ENCODE peak calls at places on chromosomes 6 and 20, in six cellular contexts. D is neuronal stem cell, Z is IMR-90, X is mesenchymal stem cell, O is H1, J is trophoblast cell. S is an unnamed sample.

GRCh38 chr6:153131037-153131981 is at the start of gene RGS17:
- DNase-seq in X (peak), J (no peak), Z (peak), O (peak), D (peak), S (peak)

GRCh38 chr6:35368038-35368887 is 25.9 kb downstream of the PPARD start:
- DNase-seq in J (peak), Z (peak), O (no peak), D (no peak), X (peak), S (no peak)

GRCh38 chr6:55379895-55380294 is 52.6 kb downstream of the GFRAL start:
- DNase-seq in X (peak), Z (peak), D (no peak), J (no peak), O (no peak), S (no peak)

GRCh38 chr6:165883851-165884640 is 221.0 kb upstream of the PDE10A start:
- DNase-seq in O (no peak), D (no peak), X (peak), Z (peak), J (no peak), S (no peak)

GRCh38 chr20:58481541-58482021 is 33.6 kb downstream of the APCDD1L start:
- DNase-seq in O (peak), X (peak), Z (no peak), J (no peak), D (peak), S (peak)

GRCh38 chr20:22546344-22546743 is 38.0 kb downstream of the FOXA2 start:
- DNase-seq in D (no peak), X (no peak), Z (no peak), O (no peak), J (no peak), S (no peak)

GRCh38 chr20:32368930-32369329 is 10.8 kb downstream of the ASXL1 start:
- DNase-seq in D (no peak), Z (peak), J (peak), O (no peak), X (peak), S (no peak)

GRCh38 chr6:31651602-31652191 is 764 bp downstream of the BAG6 start:
- DNase-seq in O (no peak), X (no peak), Z (peak), D (no peak), J (peak), S (peak)

GRCh38 chr6:127146935-127147334 is 28.5 kb downstream of the RSPO3 start:
- DNase-seq in D (no peak), J (no peak), Z (peak), X (peak), O (no peak), S (peak)

GRCh38 chr6:41636803-41637178 is 1.5 kb upstream of the MDFI start:
- DNase-seq in J (peak), Z (no peak), O (peak), X (peak), D (no peak), S (peak)

GRCh38 chr6:46191961-46192360 is 21.2 kb upstream of the ENPP5 start:
- DNase-seq in O (no peak), Z (peak), X (peak), J (no peak), D (no peak), S (no peak)

GRCh38 chr6:158031445-158032353 is 50.0 kb downstream of the SYNJ2 start:
- DNase-seq in Z (peak), D (peak), X (peak), J (peak), O (no peak), S (no peak)

GRCh38 chr6:144621332-144621731 is 336.2 kb downstream of the UTRN start:
- DNase-seq in J (no peak), O (no peak), D (no peak), X (no peak), Z (no peak), S (no peak)

GRCh38 chr6:130966581-130966980 is 96.5 kb downstream of the EPB41L2 start:
- DNase-seq in O (no peak), J (no peak), Z (no peak), X (no peak), D (no peak), S (no peak)

GRCh38 chr6:13466304-13467215 is 20.8 kb downstream of the GFOD1 start:
- DNase-seq in Z (no peak), J (no peak), X (no peak), D (no peak), O (no peak), S (no peak)

GRCh38 chr20:21516180-21516567 is 2.3 kb upstream of the NKX2-2 start:
- DNase-seq in J (no peak), D (no peak), X (no peak), O (no peak), Z (no peak), S (no peak)

GRCh38 chr20:10540636-10541493 is 105.8 kb downstream of the SLX4IP start:
- DNase-seq in Z (peak), D (no peak), O (no peak), J (peak), X (peak), S (no peak)

GRCh38 chr6:83853178-83853967 is at the start of gene RIPPLY2:
- DNase-seq in O (peak), X (peak), D (peak), Z (peak), J (no peak), S (peak)

GRCh38 chr6:145815875-145816274 is 1.3 kb upstream of the FBXO30 start:
- DNase-seq in Z (peak), J (no peak), O (no peak), D (no peak), X (peak), S (no peak)

GRCh38 chr20:12640255-12640654 is 368.5 kb upstream of the SPTLC3 start:
- DNase-seq in Z (no peak), O (no peak), D (no peak), J (no peak), X (no peak), S (no peak)

GRCh38 chr20:43667341-43668132 is 623 bp downstream of the MYBL2 start:
- DNase-seq in D (peak), J (no peak), X (peak), O (peak), Z (no peak), S (peak)

GRCh38 chr20:8218861-8219260 is 86.8 kb downstream of the PLCB1 start:
- DNase-seq in D (no peak), Z (peak), J (no peak), X (peak), O (no peak), S (no peak)

GRCh38 chr20:53875452-53875851 is 194.9 kb downstream of the BCAS1 start:
- DNase-seq in O (no peak), X (no peak), J (peak), D (no peak), Z (no peak), S (no peak)

GRCh38 chr20:37102571-37102970 is 6.8 kb upstream of the RBL1 start:
- DNase-seq in D (no peak), J (no peak), O (no peak), Z (no peak), X (no peak), S (no peak)

GRCh38 chr6:170295519-170296422 is 4.9 kb upstream of the DLL1 start:
- DNase-seq in Z (no peak), J (no peak), D (peak), X (no peak), O (peak), S (peak)

GRCh38 chr6:125149256-125150144 is 4.1 kb upstream of the TPD52L1 start:
- DNase-seq in X (peak), Z (peak), D (no peak), O (no peak), J (no peak), S (no peak)

GRCh38 chr6:54291738-54292137 is 16.5 kb upstream of the TINAG start:
- DNase-seq in O (no peak), D (no peak), X (peak), J (no peak), Z (peak), S (no peak)

GRCh38 chr6:95593025-95593424 is 15.7 kb downstream of the MANEA start:
- DNase-seq in Z (no peak), X (no peak), D (no peak), O (no peak), J (no peak), S (no peak)

GRCh38 chr6:34934516-34934915 is 45.5 kb downstream of the ANKS1A start:
- DNase-seq in D (no peak), J (no peak), X (no peak), O (no peak), Z (peak), S (no peak)

GRCh38 chr20:38806855-38807655 is 1.6 kb downstream of the PPP1R16B start:
- DNase-seq in D (no peak), O (peak), X (no peak), Z (no peak), J (no peak), S (no peak)

GRCh38 chr6:22613695-22614094 is 44.3 kb downstream of the HDGFL1 start:
- DNase-seq in X (peak), D (no peak), J (no peak), Z (peak), O (no peak), S (no peak)

GRCh38 chr6:88982720-88983119 is 19.3 kb upstream of the RNGTT start:
- DNase-seq in X (peak), Z (peak), D (peak), O (no peak), J (no peak), S (no peak)

GRCh38 chr6:135921176-135921575 is 69.7 kb downstream of the PDE7B start:
- DNase-seq in X (no peak), J (no peak), O (no peak), Z (peak), D (no peak), S (no peak)

GRCh38 chr20:32737371-32738223 is 5.7 kb downstream of the COMMD7 start:
- DNase-seq in O (no peak), D (no peak), Z (peak), J (no peak), X (peak), S (no peak)

GRCh38 chr6:101116337-101116736 is 235.2 kb upstream of the ASCC3 start:
- DNase-seq in D (no peak), J (no peak), Z (no peak), X (no peak), O (no peak), S (no peak)

GRCh38 chr6:40733290-40733689 is 146.1 kb upstream of the LRFN2 start:
- DNase-seq in D (no peak), Z (no peak), O (no peak), J (no peak), X (peak), S (no peak)

GRCh38 chr20:24164360-24164759 is 175.8 kb upstream of the GGTLC1 start:
- DNase-seq in Z (no peak), O (peak), D (no peak), J (no peak), X (no peak), S (peak)

GRCh38 chr6:160333841-160334240 is 14.3 kb upstream of the SLC22A3 start:
- DNase-seq in X (no peak), J (peak), Z (no peak), D (no peak), O (no peak), S (no peak)
- H3K14ac ChIP-seq in X (no peak), J (no peak), Z (no peak), D (no peak), O (no peak), S (no peak)

DNA sequence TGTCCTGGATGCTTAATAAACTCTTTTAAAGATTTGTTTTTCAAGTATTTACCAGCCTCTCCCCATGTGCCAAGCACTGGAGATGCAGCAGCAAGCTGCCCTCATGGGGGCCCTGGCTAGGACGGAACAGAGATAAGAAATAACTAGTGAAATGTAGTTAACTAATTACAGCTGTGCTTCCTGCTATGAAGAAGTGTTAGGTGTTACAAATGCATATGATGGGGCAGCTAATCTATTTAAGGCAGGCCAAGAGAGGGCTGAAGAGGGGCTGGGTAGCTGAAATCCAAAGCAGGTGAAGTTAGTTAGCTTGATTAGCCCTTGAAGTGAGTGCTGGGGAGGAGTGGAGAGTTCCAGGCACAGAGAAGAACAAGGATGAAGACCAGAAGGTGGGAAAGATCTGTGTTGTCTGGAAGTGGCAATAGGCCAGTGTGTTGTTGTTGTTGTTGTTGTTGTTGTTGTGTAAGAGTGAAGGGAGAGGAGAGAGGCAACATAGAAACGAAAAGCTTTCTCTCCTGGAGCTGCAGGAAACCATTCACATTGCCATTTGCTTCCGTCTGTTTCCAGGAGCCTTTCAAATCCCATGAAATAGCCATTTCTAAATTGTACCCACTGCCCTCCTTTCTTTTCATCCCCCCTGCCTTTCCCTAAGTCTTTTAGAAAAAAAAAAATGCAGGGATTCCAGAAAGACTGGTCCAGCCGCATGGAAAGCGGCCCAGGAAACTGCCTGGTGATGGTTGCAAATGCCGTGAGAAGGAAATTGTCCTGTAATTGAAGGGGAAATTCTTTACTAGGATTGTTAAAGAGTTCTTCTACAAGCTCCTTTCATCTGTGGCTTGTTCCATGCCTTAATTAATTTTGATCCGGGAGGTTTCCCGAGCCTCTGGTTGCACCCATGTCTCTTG is 119.6 kb downstream of the TFAP2C start:
- DNase-seq in O (no peak), D (no peak), X (no peak), J (peak), Z (no peak), S (no peak)
- H3K14ac ChIP-seq in O (no peak), D (no peak), X (no peak), J (no peak), Z (no peak), S (peak)

DNA sequence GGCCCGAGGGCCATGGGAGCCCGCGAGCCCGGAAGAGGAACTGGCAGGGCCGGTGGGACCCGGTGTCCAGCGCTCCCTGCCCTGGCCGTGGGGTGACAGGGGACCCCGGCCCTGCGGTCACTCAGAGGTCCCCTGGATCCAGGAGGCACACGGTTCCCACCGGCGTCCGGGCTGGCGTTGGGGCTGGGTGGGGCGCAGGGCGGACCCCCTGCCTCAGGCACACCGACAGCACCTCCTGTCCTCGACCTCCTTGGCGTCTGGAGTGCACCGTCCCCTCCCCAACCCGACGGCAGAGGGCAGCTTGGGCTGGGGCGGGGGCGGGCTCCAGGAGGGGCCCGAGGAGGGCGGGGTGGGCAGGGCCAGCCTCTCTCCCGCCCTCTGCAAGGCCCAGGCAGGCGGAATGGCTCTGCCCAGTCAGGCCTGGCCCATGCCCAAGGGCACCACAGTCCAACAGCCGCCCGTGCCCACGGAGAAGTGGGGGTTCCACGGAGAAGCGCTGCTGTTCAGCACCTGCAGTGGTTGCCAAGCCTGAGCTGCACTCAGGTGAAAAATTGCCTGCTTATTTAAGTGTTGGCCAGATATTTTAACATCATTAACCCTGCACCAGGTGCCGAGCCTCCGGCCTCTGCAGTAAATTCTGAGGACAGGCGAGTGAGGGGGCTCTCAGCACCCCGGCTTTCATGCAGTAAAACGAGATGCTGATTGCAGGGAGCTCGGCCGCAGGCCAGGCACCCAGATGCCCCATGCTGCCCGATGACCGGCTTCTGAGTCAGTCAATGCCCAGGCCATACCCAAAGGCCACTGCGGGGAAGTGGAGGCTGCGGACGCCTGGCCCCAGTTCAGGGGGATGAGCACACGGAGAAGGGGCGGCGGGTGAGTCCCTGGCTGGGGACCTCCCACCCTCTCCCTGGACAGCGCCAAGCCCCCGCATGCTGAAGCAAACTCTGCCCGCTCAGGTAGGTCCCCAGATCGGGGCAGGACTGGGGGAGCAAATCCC is at the start of gene SRMS:
- DNase-seq in J (no peak), D (no peak), Z (no peak), O (no peak), X (no peak), S (peak)
- H3K14ac ChIP-seq in J (no peak), D (peak), Z (no peak), O (no peak), X (no peak), S (no peak)

DNA sequence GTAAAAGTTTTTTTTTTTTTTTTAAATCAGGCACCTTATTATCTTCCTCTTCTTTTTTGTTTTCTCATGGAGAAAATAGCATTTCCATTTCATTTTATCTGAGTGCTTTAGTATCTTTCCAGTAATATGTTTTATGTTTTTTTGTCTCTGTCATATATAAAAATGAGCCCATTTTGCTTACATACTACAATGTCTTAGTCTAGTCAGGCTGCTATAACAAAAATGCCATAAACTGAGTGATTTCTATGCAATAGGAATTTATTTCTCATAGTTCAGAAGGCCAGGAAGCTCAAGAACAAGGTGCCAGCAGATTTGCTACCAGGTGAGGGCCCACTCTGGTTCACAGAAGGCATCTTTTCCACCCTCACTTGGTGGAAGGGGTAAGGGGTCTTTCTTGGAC is 35.7 kb upstream of the AIG1 start:
- DNase-seq in J (no peak), Z (no peak), D (no peak), X (no peak), O (no peak), S (no peak)
- H3K14ac ChIP-seq in J (no peak), Z (no peak), D (no peak), X (no peak), O (no peak), S (no peak)

S was measured in H9.